ENCODE peak calls at places on chromosome 3, in six cellular contexts. C is mesothelial cell of epicardium, V is GM13976, G is small intestine, M is choroid plexus epithelial cell, Y is RWPE1. J is an unnamed sample.

GRCh38 chr3:60250810-60251209 is 1000.4 kb downstream of the FHIT start:
- DNase-seq in G (no peak), M (no peak), V (no peak), C (no peak), Y (no peak), J (no peak)

GRCh38 chr3:126816956-126817777 is 113.1 kb downstream of the CHCHD6 start:
- DNase-seq in M (peak; percentile 10), G (peak; percentile 10), Y (no peak), V (no peak), C (no peak), J (peak; percentile 35)

GRCh38 chr3:43341788-43342187 is 55.4 kb downstream of the SNRK start:
- DNase-seq in C (no peak), G (no peak), V (no peak), Y (no peak), M (no peak), J (no peak)

GRCh38 chr3:67083277-67083676 is 85.2 kb downstream of the KBTBD8 start:
- DNase-seq in V (no peak), Y (peak; percentile 25), G (peak; percentile 43), C (no peak), M (peak; percentile 17), J (peak; percentile 43)

GRCh38 chr3:134460965-134461364 is 24.8 kb downstream of the ANAPC13 start:
- DNase-seq in V (no peak), Y (peak; percentile 38), M (peak; percentile 80), C (no peak), G (no peak), J (peak; percentile 59)

GRCh38 chr3:13258280-13258679 is 161.8 kb downstream of the NUP210 start:
- DNase-seq in G (no peak), V (no peak), M (no peak), C (no peak), Y (no peak), J (no peak)

GRCh38 chr3:39809181-39809994 is at the start of gene MYRIP:
- DNase-seq in V (peak; percentile 63), Y (peak; percentile 18), M (peak; percentile 13), C (peak; percentile 57), G (peak; percentile 67), J (peak; percentile 11)

GRCh38 chr3:152284906-152285305 is 16.2 kb downstream of the MBNL1 start:
- DNase-seq in M (no peak), G (no peak), V (no peak), C (no peak), Y (no peak), J (no peak)

GRCh38 chr3:187963677-187964385 is 190.1 kb upstream of the LPP start:
- DNase-seq in G (no peak), V (no peak), Y (no peak), C (no peak), M (peak; percentile 61), J (peak; percentile 50)

GRCh38 chr3:49171119-49171774 is at the start of gene KLHDC8B:
- DNase-seq in V (peak; percentile 94), C (peak; percentile 76), M (peak; percentile 91), Y (peak; percentile 72), G (peak; percentile 70), J (peak; percentile 90)

GRCh38 chr3:107910713-107911259 is 180.0 kb downstream of the CD47 start:
- DNase-seq in Y (no peak), V (peak; percentile 55), M (no peak), C (no peak), G (no peak), J (no peak)

GRCh38 chr3:24086597-24087369 is 141.7 kb downstream of the NR1D2 start:
- DNase-seq in C (no peak), G (no peak), Y (no peak), V (no peak), M (peak; percentile 66), J (peak; percentile 29)

GRCh38 chr3:185807455-185808068 is 17.3 kb downstream of the IGF2BP2 start:
- DNase-seq in V (no peak), C (no peak), G (no peak), M (peak; percentile 86), Y (peak; percentile 35), J (peak; percentile 85)

GRCh38 chr3:128663151-128663550 is 12.5 kb upstream of the RPN1 start:
- DNase-seq in Y (no peak), C (no peak), V (no peak), M (no peak), G (no peak), J (no peak)

GRCh38 chr3:53796161-53796560 is 50.1 kb downstream of the CHDH start:
- DNase-seq in G (peak; percentile 59), Y (no peak), V (no peak), M (no peak), C (no peak), J (no peak)

GRCh38 chr3:15606434-15606891 is 4.9 kb downstream of the BTD start:
- DNase-seq in G (peak; percentile 94), C (no peak), Y (no peak), M (peak; percentile 24), V (no peak), J (no peak)

GRCh38 chr3:175941352-175941751 is 1082.2 kb downstream of the NAALADL2 start:
- DNase-seq in G (peak; percentile 4), Y (no peak), C (no peak), V (peak; percentile 12), M (peak; percentile 24), J (peak; percentile 8)

GRCh38 chr3:171615742-171616141 is 155.5 kb upstream of the TNIK start:
- DNase-seq in C (no peak), M (peak; percentile 63), G (no peak), Y (no peak), V (no peak), J (peak; percentile 70)

GRCh38 chr3:135809038-135809437 is 156.5 kb upstream of the PPP2R3A start:
- DNase-seq in C (no peak), G (no peak), M (no peak), Y (no peak), V (no peak), J (no peak)

J was measured in fibroblast of pulmonary artery.